ENCODE peak calls at places on chromosomes 16 and 17, in nine cellular contexts. L, H, Z, D, N, B, U, R and M are unnamed samples. For H3K4me1 and H3K9me3, the result is how much of the 10 kb centered on the place peaks cover.

GRCh38 chr17:27949304-27949703 is 56.1 kb upstream of the LYRM9 start:
- DNase-seq in N (no peak), Z (no peak), U (no peak), L (no peak), B (no peak), H (no peak), D (no peak), R (no peak), M (no peak)

GRCh38 chr17:51120357-51120738 is 320 bp downstream of the SPAG9 start:
- DNase-seq in H (no peak), L (no peak), Z (peak), D (no peak), R (no peak), U (peak), N (peak), B (no peak), M (peak)

GRCh38 chr16:75237398-75238131 is 13.9 kb downstream of the BCAR1 start:
- DNase-seq in N (no peak), H (no peak), D (peak), U (no peak), B (no peak), R (no peak), Z (no peak), L (peak), M (no peak)

GRCh38 chr16:7026639-7027038 is 306.0 kb upstream of the RBFOX1 start:
- DNase-seq in U (no peak), H (no peak), L (no peak), B (no peak), R (no peak), N (no peak), Z (no peak), D (no peak), M (no peak)

GRCh38 chr16:56589141-56590039 is at the start of gene MT3:
- DNase-seq in N (no peak), L (no peak), U (no peak), B (no peak), D (no peak), R (no peak), Z (no peak), H (no peak), M (no peak)

GRCh38 chr16:3984111-3985060 is 103.9 kb upstream of the CREBBP start:
- DNase-seq in H (no peak), B (no peak), Z (no peak), D (no peak), N (no peak), R (no peak), U (no peak), L (no peak), M (no peak)

GRCh38 chr17:57627591-57627990 is 117.5 kb downstream of the CCDC182 start:
- DNase-seq in U (no peak), H (no peak), L (no peak), D (no peak), R (no peak), N (no peak), B (no peak), Z (no peak), M (no peak)

GRCh38 chr16:22388101-22388644 is 13.8 kb upstream of the CDR2 start:
- DNase-seq in N (no peak), D (no peak), L (no peak), B (no peak), R (no peak), U (no peak), H (no peak), Z (no peak), M (no peak)

GRCh38 chr17:45005700-45006099 is 37.6 kb upstream of the C1QL1 start:
- DNase-seq in H (no peak), U (no peak), R (no peak), Z (no peak), D (no peak), N (no peak), B (no peak), L (no peak), M (no peak)

GRCh38 chr17:67245694-67246397 is 850 bp upstream of the HELZ start:
- DNase-seq in Z (peak), N (no peak), L (peak), D (no peak), R (peak), U (peak), H (peak), B (peak), M (peak)

GRCh38 chr16:59878479-59878878 is 1144.4 kb upstream of the GOT2 start:
- DNase-seq in D (no peak), L (no peak), H (peak), R (peak), Z (no peak), N (peak), B (no peak), U (no peak), M (no peak)

GRCh38 chr17:50318551-50319310 is 27.2 kb upstream of the XYLT2 start:
- DNase-seq in B (no peak), U (no peak), N (no peak), H (no peak), Z (no peak), L (no peak), D (no peak), R (peak), M (no peak)

GRCh38 chr17:78315355-78316114 is 44.3 kb downstream of the SOCS3 start:
- DNase-seq in U (no peak), L (no peak), N (peak), D (peak), B (peak), H (peak), Z (no peak), R (peak), M (peak)

GRCh38 chr16:3215601-3216262 is 19.2 kb downstream of the ZNF200 start:
- DNase-seq in B (no peak), R (no peak), D (no peak), Z (peak), U (no peak), L (no peak), H (no peak), N (no peak), M (no peak)

GRCh38 chr17:6753006-6753445 is 2.8 kb upstream of the XAF1 start:
- DNase-seq in R (peak), Z (peak), U (peak), B (peak), L (peak), N (no peak), H (peak), D (peak), M (no peak)

GRCh38 chr16:79607587-79607986 is 7.0 kb upstream of the MAF start:
- DNase-seq in U (no peak), D (peak), B (no peak), N (no peak), R (peak), Z (no peak), L (no peak), H (no peak), M (no peak)

GRCh38 chr16:11349599-11350276 is 4.5 kb downstream of the RMI2 start:
- DNase-seq in U (no peak), H (no peak), Z (no peak), R (peak), B (peak), D (peak), N (no peak), L (no peak), M (peak)

GRCh38 chr17:69336580-69336979 is 9.6 kb upstream of the ABCA5 start:
- DNase-seq in R (no peak), Z (no peak), L (no peak), H (no peak), D (no peak), B (no peak), N (no peak), U (no peak), M (no peak)

GRCh38 chr17:83189013-83189672 is 109.7 kb downstream of the METRNL start:
- DNase-seq in N (no peak), L (peak), B (peak), R (no peak), D (peak), H (no peak), Z (no peak), U (no peak), M (no peak)

GRCh38 chr17:48067245-48067644 is 19.1 kb downstream of the NFE2L1 start:
- DNase-seq in D (no peak), H (no peak), N (no peak), L (no peak), R (no peak), Z (no peak), B (no peak), U (no peak), M (no peak)

GRCh38 chr17:75566456-75567233 is 21.0 kb upstream of the MYO15B start:
- DNase-seq in U (peak), H (no peak), B (no peak), Z (no peak), N (no peak), R (no peak), L (no peak), D (no peak), M (peak)

GRCh38 chr17:20955437-20956323 is 87.1 kb downstream of the USP22 start:
- DNase-seq in R (peak), Z (no peak), B (no peak), U (no peak), L (no peak), N (no peak), H (peak), D (peak), M (no peak)

GRCh38 chr16:67593701-67594100 is 31.4 kb downstream of the CTCF start:
- DNase-seq in U (no peak), L (no peak), H (no peak), D (no peak), B (no peak), Z (no peak), R (no peak), N (no peak), M (no peak)

GRCh38 chr17:3935140-3935542 is 18.9 kb upstream of the P2RX1 start:
- DNase-seq in H (peak), R (peak), N (peak), Z (no peak), L (peak), U (peak), B (peak), D (no peak), M (peak)

GRCh38 chr17:8837438-8838075 is 29.9 kb downstream of the PIK3R6 start:
- DNase-seq in H (no peak), L (peak), R (peak), Z (no peak), N (no peak), D (no peak), B (no peak), U (no peak), M (no peak)

GRCh38 chr17:7336240-7337175 is at the start of gene ACAP1:
- DNase-seq in N (no peak), U (peak), Z (peak), B (no peak), R (no peak), D (no peak), H (no peak), L (no peak), M (peak)

GRCh38 chr16:73142995-73143394 is 95.1 kb upstream of the ZFHX3 start:
- DNase-seq in N (no peak), L (no peak), R (no peak), U (no peak), B (no peak), D (no peak), H (no peak), Z (no peak), M (no peak)

GRCh38 chr16:76389126-76389525 is 111.9 kb downstream of the CNTNAP4 start:
- DNase-seq in H (no peak), R (peak), N (no peak), B (no peak), U (no peak), L (no peak), Z (no peak), D (no peak), M (no peak)

GRCh38 chr16:68496689-68497088 is 42.4 kb upstream of the ZFP90 start:
- DNase-seq in Z (no peak), L (no peak), B (no peak), N (no peak), H (no peak), U (no peak), D (no peak), R (no peak), M (no peak)

GRCh38 chr16:79008036-79008868 is 592.3 kb downstream of the MAF start:
- DNase-seq in H (no peak), Z (no peak), R (no peak), L (no peak), D (no peak), U (no peak), N (no peak), B (no peak), M (no peak)

GRCh38 chr17:45149037-45149668 is 878 bp downstream of the HEXIM1 start:
- DNase-seq in R (peak), D (peak), N (peak), Z (peak), U (peak), H (peak), B (peak), L (peak), M (peak)

GRCh38 chr16:12801511-12802042 is 2.1 kb downstream of the CPPED1 start:
- DNase-seq in H (no peak), B (peak), U (peak), R (peak), Z (no peak), L (no peak), N (no peak), D (no peak), M (no peak)

GRCh38 chr16:12027091-12027490 is 50.6 kb downstream of the SNX29 start:
- DNase-seq in L (no peak), R (peak), B (no peak), D (no peak), U (peak), H (no peak), N (no peak), Z (no peak), M (no peak)

DNA sequence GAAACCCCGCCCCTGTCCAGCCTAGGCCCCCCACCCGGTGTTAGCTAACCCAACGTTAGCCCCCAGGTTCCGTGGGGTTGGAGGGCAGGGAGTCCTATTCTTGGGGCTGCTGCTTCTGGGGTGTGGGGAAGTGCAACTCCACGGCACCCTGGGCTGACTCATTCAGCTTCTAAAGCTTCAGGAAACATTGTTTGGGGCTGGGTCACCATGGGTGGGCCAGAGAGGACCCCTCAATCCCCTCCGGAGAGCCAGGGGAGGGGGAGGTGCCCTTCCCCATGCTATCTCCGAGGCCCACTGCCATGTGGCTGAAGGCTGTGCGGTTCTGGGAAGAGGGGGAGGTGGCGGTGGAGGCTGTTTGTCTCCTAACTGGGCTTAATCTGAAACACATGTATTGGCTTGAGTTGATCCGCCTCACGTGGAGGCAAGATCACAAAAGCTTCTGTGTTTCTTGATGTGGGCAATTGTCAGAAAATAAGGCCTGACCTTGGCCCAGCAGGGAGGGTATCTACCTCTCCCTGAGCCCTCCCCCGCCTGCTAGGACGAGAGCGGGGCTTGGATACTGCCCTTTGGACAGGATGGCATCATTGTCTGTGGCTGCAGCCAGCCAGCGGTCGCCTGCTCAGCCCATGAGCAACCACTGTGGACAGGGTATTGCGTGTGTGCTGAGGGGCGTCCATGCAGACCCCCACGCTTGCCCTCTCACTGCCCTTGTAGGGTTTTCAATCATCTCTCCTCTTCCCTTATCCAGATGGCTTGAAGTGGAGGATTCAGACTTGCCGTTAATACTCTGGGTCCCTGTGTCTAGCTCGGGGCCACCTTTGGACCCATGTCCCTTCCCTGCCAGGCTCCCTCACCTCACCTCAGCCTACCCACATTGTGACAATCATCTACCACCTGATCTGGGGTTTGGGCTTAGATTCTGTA is 1.3 kb downstream of the SERPINF1 start:
- DNase-seq in L (peak), B (no peak), N (no peak), H (peak), Z (no peak), U (no peak), R (no peak), D (peak), M (no peak)
- H3K4me3 ChIP-seq in L (peak), B (peak), N (no peak), H (peak), Z (no peak), U (no peak), R (no peak), D (peak), M (no peak)

GRCh38 chr17:64628641-64629040 is 33.5 kb downstream of the SMURF2 start:
- DNase-seq in N (no peak), B (no peak), R (no peak), L (no peak), Z (no peak), D (no peak), H (no peak), U (no peak), M (no peak)

GRCh38 chr17:64634217-64634616 is 27.9 kb downstream of the SMURF2 start:
- DNase-seq in D (no peak), H (no peak), Z (no peak), B (no peak), R (no peak), U (no peak), N (no peak), L (no peak), M (no peak)

GRCh38 chr17:64630309-64631223 is 31.5 kb downstream of the SMURF2 start:
- DNase-seq in H (no peak), U (no peak), Z (no peak), N (no peak), D (no peak), L (no peak), R (no peak), B (no peak), M (no peak)

GRCh38 chr17:64632606-64633005 is 29.5 kb downstream of the SMURF2 start:
- DNase-seq in L (no peak), R (no peak), D (no peak), Z (no peak), N (no peak), U (no peak), H (no peak), B (no peak), M (no peak)

GRCh38 chr17:64632193-64632592 is 29.9 kb downstream of the SMURF2 start:
- DNase-seq in Z (no peak), H (no peak), B (no peak), R (no peak), U (no peak), D (no peak), N (no peak), L (no peak), M (no peak)
- H3K4me1 ChIP-seq in Z (under half), H (under half), B (under half), R (under half), U (under half), D (under half), N (under half), L (under half), M (under half)

GRCh38 chr16:35182943-35183550 is 1723.6 kb downstream of the TP53TG3F start:
- DNase-seq in L (peak), H (no peak), Z (no peak), D (no peak), R (no peak), B (no peak), N (no peak), U (no peak), M (no peak)

GRCh38 chr16:35182043-35182677 is 1722.7 kb downstream of the TP53TG3F start:
- DNase-seq in U (no peak), N (no peak), D (no peak), R (no peak), H (no peak), L (peak), B (no peak), Z (no peak), M (no peak)

GRCh38 chr16:35180970-35181369 is 1721.6 kb downstream of the TP53TG3F start:
- DNase-seq in U (no peak), N (no peak), H (no peak), D (no peak), R (no peak), B (no peak), L (no peak), Z (no peak), M (no peak)

GRCh38 chr16:35184356-35184870 is 1725.0 kb downstream of the TP53TG3F start:
- DNase-seq in N (no peak), R (no peak), U (no peak), H (no peak), B (no peak), L (no peak), Z (no peak), D (no peak), M (no peak)

GRCh38 chr16:35181422-35182030 is 1722.1 kb downstream of the TP53TG3F start:
- DNase-seq in B (no peak), Z (no peak), N (no peak), L (peak), U (no peak), R (no peak), H (no peak), D (no peak), M (no peak)
- H3K9me3 ChIP-seq in B (under half), Z (under half), N (under half), L (under half), U (under half), R (under half), H (under half), D (under half), M (under half)

GRCh38 chr16:55482056-55482455 is 3.1 kb downstream of the MMP2 start:
- DNase-seq in B (no peak), Z (no peak), D (no peak), L (no peak), U (no peak), H (no peak), N (no peak), R (peak), M (no peak)

GRCh38 chr16:55478827-55479559 is at the start of gene MMP2:
- DNase-seq in H (peak), Z (no peak), R (no peak), D (peak), L (no peak), N (no peak), U (no peak), B (peak), M (no peak)

GRCh38 chr16:55476625-55477533 is 2.1 kb upstream of the MMP2 start:
- DNase-seq in Z (no peak), D (peak), B (peak), N (no peak), R (no peak), L (no peak), U (no peak), H (peak), M (no peak)

GRCh38 chr16:55479560-55480197 is 681 bp downstream of the MMP2 start:
- DNase-seq in L (no peak), U (no peak), H (no peak), D (no peak), R (no peak), N (no peak), Z (no peak), B (no peak), M (no peak)

GRCh38 chr16:55480228-55480655 is 1.2 kb downstream of the MMP2 start:
- DNase-seq in D (peak), H (peak), Z (no peak), N (no peak), B (peak), L (peak), U (no peak), R (peak), M (no peak)
- H3K4me3 ChIP-seq in D (peak), H (peak), Z (no peak), N (peak), B (peak), L (no peak), U (no peak), R (peak), M (no peak)

GRCh38 chr17:74457146-74457819 is 9.2 kb upstream of the CD300A start:
- DNase-seq in R (peak), Z (peak), N (peak), L (peak), U (peak), D (peak), H (peak), B (peak), M (peak)
- H3K4me1 ChIP-seq in R (under half), Z (half or more), N (under half), L (under half), U (under half), D (under half), H (under half), B (under half), M (under half)